ENCODE peak calls at places on chromosomes 6 and 20, in four cellular contexts. One of them, this sample, is unnamed.

GRCh38 chr6:10719386-10720228 is 3.3 kb upstream of the TMEM14C start:
- DNase-seq in H9: no peak
- DNase-seq in H1: no peak
- DNase-seq in IMR-90: no peak
- DNase-seq in this sample: no peak

GRCh38 chr6:108837236-108837971 is 10.8 kb upstream of the ARMC2 start:
- DNase-seq in H9: no peak
- DNase-seq in H1: no peak
- DNase-seq in IMR-90: peak
- DNase-seq in this sample: no peak

GRCh38 chr6:151154418-151154817 is 85.3 kb upstream of the AKAP12 start:
- DNase-seq in H9: no peak
- DNase-seq in H1: no peak
- DNase-seq in IMR-90: no peak
- DNase-seq in this sample: no peak

GRCh38 chr6:3752538-3753227 is 1.2 kb upstream of the PXDC1 start:
- DNase-seq in H9: no peak
- DNase-seq in H1: no peak
- DNase-seq in IMR-90: no peak
- DNase-seq in this sample: no peak

GRCh38 chr6:100353276-100354015 is 111.3 kb downstream of the SIM1 start:
- DNase-seq in H9: no peak
- DNase-seq in H1: no peak
- DNase-seq in IMR-90: peak
- DNase-seq in this sample: no peak

GRCh38 chr6:163596174-163596573 is 181.7 kb downstream of the QKI start:
- DNase-seq in H9: no peak
- DNase-seq in H1: no peak
- DNase-seq in IMR-90: no peak
- DNase-seq in this sample: no peak

GRCh38 chr6:68313911-68314310 is 321.2 kb upstream of the ADGRB3 start:
- DNase-seq in H9: no peak
- DNase-seq in H1: no peak
- DNase-seq in IMR-90: no peak
- DNase-seq in this sample: peak

GRCh38 chr6:131083687-131084086 is 20.6 kb upstream of the EPB41L2 start:
- DNase-seq in H9: no peak
- DNase-seq in H1: no peak
- DNase-seq in IMR-90: peak
- DNase-seq in this sample: no peak

GRCh38 chr6:39920147-39920546 is 14.1 kb downstream of the MOCS1 start:
- DNase-seq in H9: no peak
- DNase-seq in H1: no peak
- DNase-seq in IMR-90: no peak
- DNase-seq in this sample: no peak

GRCh38 chr20:45894797-45895196 is 3.7 kb downstream of the CTSA start:
- DNase-seq in H9: no peak
- DNase-seq in H1: no peak
- DNase-seq in IMR-90: no peak
- DNase-seq in this sample: no peak

GRCh38 chr20:37566590-37567330 is 39.1 kb upstream of the BLCAP start:
- DNase-seq in H9: no peak
- DNase-seq in H1: no peak
- DNase-seq in IMR-90: no peak
- DNase-seq in this sample: no peak

GRCh38 chr6:106692112-106692822 is 62.9 kb downstream of the QRSL1 start:
- DNase-seq in H9: peak
- DNase-seq in H1: no peak
- DNase-seq in IMR-90: peak
- DNase-seq in this sample: peak

GRCh38 chr6:107154131-107154906 is 39.0 kb upstream of the BEND3 start:
- DNase-seq in H9: peak
- DNase-seq in H1: no peak
- DNase-seq in IMR-90: no peak
- DNase-seq in this sample: peak

GRCh38 chr6:74879234-74879633 is 326.6 kb downstream of the COL12A1 start:
- DNase-seq in H9: no peak
- DNase-seq in H1: no peak
- DNase-seq in IMR-90: peak
- DNase-seq in this sample: no peak

GRCh38 chr6:148577687-148578488 is 168.9 kb upstream of the UST start:
- DNase-seq in H9: peak
- DNase-seq in H1: peak
- DNase-seq in IMR-90: peak
- DNase-seq in this sample: peak

GRCh38 chr6:150492941-150493340 is 106.7 kb upstream of the PLEKHG1 start:
- DNase-seq in H9: no peak
- DNase-seq in H1: no peak
- DNase-seq in IMR-90: no peak
- DNase-seq in this sample: no peak

GRCh38 chr20:50193851-50194830 is 3.5 kb downstream of the CEBPB start:
- DNase-seq in H9: no peak
- DNase-seq in H1: no peak
- DNase-seq in IMR-90: peak
- DNase-seq in this sample: peak

GRCh38 chr6:134230087-134230717 is 87.7 kb downstream of the SGK1 start:
- DNase-seq in H9: no peak
- DNase-seq in H1: no peak
- DNase-seq in IMR-90: no peak
- DNase-seq in this sample: no peak

GRCh38 chr6:25371037-25371347 is 91.8 kb downstream of the CARMIL1 start:
- DNase-seq in H9: no peak
- DNase-seq in H1: no peak
- DNase-seq in IMR-90: no peak
- DNase-seq in this sample: no peak

GRCh38 chr6:63537126-63537958 is 34.9 kb upstream of the LOC128125822 start:
- DNase-seq in H9: no peak
- DNase-seq in H1: no peak
- DNase-seq in IMR-90: no peak
- DNase-seq in this sample: peak

GRCh38 chr6:9417400-9417799 is 982.1 kb upstream of the SLC35B3 start:
- DNase-seq in H9: no peak
- DNase-seq in H1: no peak
- DNase-seq in IMR-90: no peak
- DNase-seq in this sample: no peak

GRCh38 chr20:46357030-46357514 is 48.8 kb upstream of the CDH22 start:
- DNase-seq in H9: no peak
- DNase-seq in H1: no peak
- DNase-seq in IMR-90: no peak
- DNase-seq in this sample: no peak

GRCh38 chr20:19381947-19382346 is 169.5 kb downstream of the SLC24A3 start:
- DNase-seq in H9: no peak
- DNase-seq in H1: no peak
- DNase-seq in IMR-90: no peak
- DNase-seq in this sample: peak

GRCh38 chr6:144536079-144536478 is 250.9 kb downstream of the UTRN start:
- DNase-seq in H9: no peak
- DNase-seq in H1: no peak
- DNase-seq in IMR-90: no peak
- DNase-seq in this sample: no peak
- H3K56ac ChIP-seq in H9: no peak
- H3K56ac ChIP-seq in H1: no peak
- H3K56ac ChIP-seq in IMR-90: no peak
- H3K56ac ChIP-seq in this sample: no peak

GRCh38 chr6:45892196-45892595 is 123.5 kb downstream of the CLIC5 start:
- DNase-seq in H9: no peak
- DNase-seq in H1: no peak
- DNase-seq in IMR-90: no peak
- DNase-seq in this sample: no peak
- H3K56ac ChIP-seq in H9: no peak
- H3K56ac ChIP-seq in H1: no peak
- H3K56ac ChIP-seq in IMR-90: no peak
- H3K56ac ChIP-seq in this sample: no peak

GRCh38 chr6:12270551-12271228 is 19.5 kb upstream of the EDN1 start:
- DNase-seq in H9: no peak
- DNase-seq in H1: no peak
- DNase-seq in IMR-90: no peak
- DNase-seq in this sample: no peak

GRCh38 chr6:12271594-12271993 is 18.6 kb upstream of the EDN1 start:
- DNase-seq in H9: no peak
- DNase-seq in H1: no peak
- DNase-seq in IMR-90: no peak
- DNase-seq in this sample: no peak

GRCh38 chr6:12266571-12266970 is 23.6 kb upstream of the EDN1 start:
- DNase-seq in H9: no peak
- DNase-seq in H1: no peak
- DNase-seq in IMR-90: peak
- DNase-seq in this sample: no peak

GRCh38 chr6:12271997-12272396 is 18.2 kb upstream of the EDN1 start:
- DNase-seq in H9: no peak
- DNase-seq in H1: no peak
- DNase-seq in IMR-90: peak
- DNase-seq in this sample: no peak

DNA sequence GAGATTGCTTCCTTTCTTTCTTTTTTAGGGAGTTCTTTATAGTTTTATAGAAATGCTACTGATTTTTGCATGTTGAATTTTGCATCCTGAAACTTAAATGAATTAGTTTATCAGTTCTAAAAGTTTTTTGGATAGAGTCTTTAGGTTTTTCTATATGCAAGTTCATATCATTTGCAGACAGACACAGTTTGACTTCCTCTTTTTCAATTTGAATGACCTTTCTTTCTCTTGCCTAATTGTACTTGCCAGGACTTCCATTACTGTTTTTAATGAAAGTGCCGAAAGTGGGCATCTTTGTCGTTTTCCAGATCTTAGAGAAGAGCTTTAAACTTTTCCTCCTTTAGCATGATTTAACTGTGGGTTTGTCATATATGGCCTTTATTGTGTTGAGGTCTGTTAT is 21.1 kb upstream of the EDN1 start:
- DNase-seq in H9: no peak
- DNase-seq in H1: no peak
- DNase-seq in IMR-90: no peak
- DNase-seq in this sample: no peak
- H3K56ac ChIP-seq in H9: no peak
- H3K56ac ChIP-seq in H1: no peak
- H3K56ac ChIP-seq in IMR-90: no peak
- H3K56ac ChIP-seq in this sample: no peak

GRCh38 chr20:17498641-17499040 is 32.5 kb downstream of the BFSP1 start:
- DNase-seq in H9: no peak
- DNase-seq in H1: no peak
- DNase-seq in IMR-90: no peak
- DNase-seq in this sample: no peak
- H3K56ac ChIP-seq in H9: no peak
- H3K56ac ChIP-seq in H1: no peak
- H3K56ac ChIP-seq in IMR-90: no peak
- H3K56ac ChIP-seq in this sample: no peak

DNA sequence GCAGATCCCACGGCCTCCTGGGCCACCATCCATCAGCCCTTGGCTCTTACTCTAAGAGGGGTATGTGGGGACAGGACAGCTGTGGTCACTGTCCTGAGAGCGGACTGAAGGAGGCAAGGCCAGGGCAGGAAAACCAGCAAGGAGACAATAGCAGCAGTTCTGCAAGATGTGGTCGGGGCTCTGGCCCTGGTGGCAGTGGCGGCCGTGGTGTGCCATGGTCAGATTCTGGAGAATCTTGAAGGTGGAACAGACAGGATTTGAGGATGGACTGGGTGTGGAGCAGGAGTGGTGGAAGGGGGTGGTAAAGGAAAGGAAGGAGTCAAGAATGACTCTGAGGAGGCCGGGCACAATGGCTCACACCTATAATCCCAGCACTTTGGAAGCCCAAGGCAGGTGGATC is 5.9 kb upstream of the MAP1LC3A start:
- DNase-seq in H9: no peak
- DNase-seq in H1: no peak
- DNase-seq in IMR-90: no peak
- DNase-seq in this sample: no peak
- H3K56ac ChIP-seq in H9: no peak
- H3K56ac ChIP-seq in H1: no peak
- H3K56ac ChIP-seq in IMR-90: no peak
- H3K56ac ChIP-seq in this sample: no peak

GRCh38 chr20:21076073-21076472 is 30.1 kb downstream of the LINC00237 start:
- DNase-seq in H9: no peak
- DNase-seq in H1: no peak
- DNase-seq in IMR-90: no peak
- DNase-seq in this sample: no peak
- H3K56ac ChIP-seq in H9: no peak
- H3K56ac ChIP-seq in H1: no peak
- H3K56ac ChIP-seq in IMR-90: no peak
- H3K56ac ChIP-seq in this sample: no peak

GRCh38 chr6:143528164-143528811 is 16.8 kb upstream of the FUCA2 start:
- DNase-seq in H9: no peak
- DNase-seq in H1: no peak
- DNase-seq in IMR-90: no peak
- DNase-seq in this sample: no peak
- H3K56ac ChIP-seq in H9: no peak
- H3K56ac ChIP-seq in H1: no peak
- H3K56ac ChIP-seq in IMR-90: no peak
- H3K56ac ChIP-seq in this sample: no peak

GRCh38 chr6:4946521-4946920 is 57.3 kb downstream of the RPP40 start:
- DNase-seq in H9: no peak
- DNase-seq in H1: no peak
- DNase-seq in IMR-90: no peak
- DNase-seq in this sample: no peak

GRCh38 chr6:4942673-4943009 is 61.2 kb downstream of the RPP40 start:
- DNase-seq in H9: no peak
- DNase-seq in H1: no peak
- DNase-seq in IMR-90: no peak
- DNase-seq in this sample: no peak

GRCh38 chr6:4943716-4944115 is 60.1 kb downstream of the RPP40 start:
- DNase-seq in H9: no peak
- DNase-seq in H1: no peak
- DNase-seq in IMR-90: peak
- DNase-seq in this sample: no peak

GRCh38 chr6:4941782-4942672 is 61.8 kb downstream of the RPP40 start:
- DNase-seq in H9: no peak
- DNase-seq in H1: no peak
- DNase-seq in IMR-90: peak
- DNase-seq in this sample: peak

DNA sequence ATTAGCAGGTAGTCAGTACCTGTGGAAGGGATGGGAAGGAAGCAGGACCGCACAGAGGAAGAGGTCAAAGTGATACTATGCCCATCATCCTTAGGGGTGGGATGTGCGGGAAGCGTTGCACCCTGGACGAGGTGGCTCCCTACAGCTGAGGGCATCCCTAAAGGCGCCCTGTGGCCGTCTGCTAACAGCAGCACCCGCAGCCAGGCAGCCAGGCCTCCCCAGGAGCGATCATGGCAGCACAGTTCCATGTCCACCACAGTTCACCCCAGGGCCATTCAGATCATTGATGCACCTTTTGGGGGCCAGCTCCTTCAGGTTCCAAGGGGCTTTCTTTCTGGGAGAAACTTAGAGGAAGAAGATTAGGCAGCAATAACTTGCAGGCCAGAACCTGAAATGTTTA is 59.5 kb downstream of the RPP40 start:
- DNase-seq in H9: no peak
- DNase-seq in H1: peak
- DNase-seq in IMR-90: no peak
- DNase-seq in this sample: no peak
- H3K56ac ChIP-seq in H9: no peak
- H3K56ac ChIP-seq in H1: no peak
- H3K56ac ChIP-seq in IMR-90: no peak
- H3K56ac ChIP-seq in this sample: no peak